ENCODE peak calls at places on chromosomes 16 and 17, in five cellular contexts. M, Q, O, P and Y are unnamed samples.
A peak's percentile ranks its signal among the peaks of the same experiment; 100 is the strongest.

GRCh38 chr17:66783656-66784381 is 51.1 kb upstream of the CACNG5 start:
- DNase-seq in M (no peak), Q (no peak), O (no peak), P (no peak), Y (no peak)

GRCh38 chr17:9725575-9725974 is 65.8 kb downstream of the DHRS7C start:
- DNase-seq in M (no peak), Q (no peak), O (no peak), P (no peak), Y (no peak)

GRCh38 chr16:64626771-64627170 is 495.1 kb downstream of the CDH11 start:
- DNase-seq in M (no peak), Q (no peak), O (no peak), P (no peak), Y (no peak)

GRCh38 chr16:69859105-69859969 is 91.8 kb upstream of the CLEC18A start:
- DNase-seq in M (no peak), Q (peak; percentile 71), O (no peak), P (peak; percentile 76), Y (no peak)

GRCh38 chr16:62067981-62068380 is 31.7 kb upstream of the CDH8 start:
- DNase-seq in M (no peak), Q (no peak), O (no peak), P (no peak), Y (no peak)

GRCh38 chr16:1631230-1631629 is 19.1 kb downstream of the CRAMP1 start:
- DNase-seq in M (no peak), Q (no peak), O (no peak), P (no peak), Y (no peak)

GRCh38 chr16:77683845-77684526 is 38.3 kb upstream of the NUDT7 start:
- DNase-seq in M (no peak), Q (no peak), O (no peak), P (no peak), Y (no peak)

GRCh38 chr16:52773026-52773425 is 226.1 kb upstream of the TOX3 start:
- DNase-seq in M (no peak), Q (no peak), O (no peak), P (no peak), Y (no peak)

GRCh38 chr17:36697907-36698526 is 96.6 kb downstream of the MRM1 start:
- DNase-seq in M (no peak), Q (no peak), O (no peak), P (no peak), Y (no peak)

GRCh38 chr16:52296070-52296469 is 250.9 kb downstream of the TOX3 start:
- DNase-seq in M (no peak), Q (no peak), O (no peak), P (no peak), Y (no peak)

GRCh38 chr17:17868637-17869522 is 32.1 kb upstream of the SREBF1 start:
- DNase-seq in M (no peak), Q (no peak), O (no peak), P (no peak), Y (no peak)

GRCh38 chr17:9346296-9346926 is 229.2 kb downstream of the STX8 start:
- DNase-seq in M (no peak), Q (no peak), O (no peak), P (no peak), Y (no peak)

GRCh38 chr16:69563605-69564580 is 1.9 kb upstream of the NFAT5 start:
- DNase-seq in M (peak; percentile 93), Q (peak; percentile 58), O (no peak), P (peak; percentile 51), Y (peak; percentile 27)

GRCh38 chr17:27762527-27763305 is 37.6 kb downstream of the NOS2 start:
- DNase-seq in M (no peak), Q (peak; percentile 62), O (no peak), P (peak; percentile 72), Y (no peak)

GRCh38 chr16:88737298-88738166 is 31.2 kb downstream of the CTU2 start:
- DNase-seq in M (peak; percentile 13), Q (peak; percentile 92), O (peak; percentile 96), P (peak; percentile 88), Y (peak; percentile 92)

GRCh38 chr17:29138991-29139682 is 41.1 kb downstream of the MYO18A start:
- DNase-seq in M (no peak), Q (no peak), O (no peak), P (no peak), Y (no peak)

GRCh38 chr17:35028531-35029262 is 34.8 kb downstream of the RFFL start:
- DNase-seq in M (no peak), Q (no peak), O (no peak), P (no peak), Y (no peak)

GRCh38 chr17:13367154-13367553 is 234.6 kb downstream of the HS3ST3A1 start:
- DNase-seq in M (no peak), Q (no peak), O (no peak), P (no peak), Y (no peak)

GRCh38 chr17:66698270-66698669 is 136.6 kb upstream of the CACNG5 start:
- DNase-seq in M (no peak), Q (no peak), O (no peak), P (no peak), Y (no peak)

GRCh38 chr16:69798466-69798865 is 36.3 kb downstream of the WWP2 start:
- DNase-seq in M (no peak), Q (no peak), O (no peak), P (no peak), Y (no peak)

GRCh38 chr16:70253291-70254094 is 1.8 kb upstream of the EXOSC6 start:
- DNase-seq in M (no peak), Q (peak; percentile 63), O (no peak), P (peak; percentile 81), Y (no peak)

GRCh38 chr17:27754549-27754948 is 45.8 kb downstream of the NOS2 start:
- DNase-seq in M (no peak), Q (no peak), O (no peak), P (no peak), Y (no peak)

GRCh38 chr17:56978441-56979090 is 635 bp downstream of the SCPEP1 start:
- DNase-seq in M (no peak), Q (peak; percentile 29), O (no peak), P (no peak), Y (no peak)

GRCh38 chr17:28878981-28879380 is 18.6 kb downstream of the FLOT2 start:
- DNase-seq in M (no peak), Q (peak; percentile 83), O (peak; percentile 70), P (peak; percentile 75), Y (peak; percentile 62)

GRCh38 chr17:78538033-78538776 is 39.0 kb downstream of the DNAH17 start:
- DNase-seq in M (no peak), Q (no peak), O (no peak), P (no peak), Y (no peak)

GRCh38 chr16:21001262-21001661 is 100.7 kb downstream of the LYRM1 start:
- DNase-seq in M (no peak), Q (peak; percentile 62), O (no peak), P (peak; percentile 54), Y (no peak)

GRCh38 chr16:51880776-51881175 is 666.2 kb downstream of the TOX3 start:
- DNase-seq in M (no peak), Q (no peak), O (no peak), P (no peak), Y (no peak)

GRCh38 chr17:38871247-38871991 is 1.6 kb downstream of the LASP1 start:
- DNase-seq in M (peak; percentile 45), Q (peak; percentile 97), O (no peak), P (no peak), Y (no peak)

GRCh38 chr16:11636172-11636721 is 32.0 kb upstream of the SNN start:
- DNase-seq in M (no peak), Q (peak; percentile 41), O (no peak), P (peak; percentile 69), Y (no peak)

GRCh38 chr16:78310990-78311561 is 211.6 kb downstream of the WWOX start:
- DNase-seq in M (no peak), Q (no peak), O (no peak), P (no peak), Y (no peak)

GRCh38 chr16:8850279-8850885 is 18.4 kb downstream of the CARHSP1 start:
- DNase-seq in M (no peak), Q (no peak), O (peak; percentile 19), P (no peak), Y (no peak)

GRCh38 chr17:49514374-49514738 is 19.3 kb downstream of the NGFR start:
- DNase-seq in M (no peak), Q (peak; percentile 48), O (no peak), P (peak; percentile 72), Y (no peak)

GRCh38 chr16:72049110-72049509 is 5.2 kb upstream of the HP start:
- DNase-seq in M (no peak), Q (no peak), O (no peak), P (no peak), Y (no peak)

GRCh38 chr17:2828396-2829038 is 32.3 kb downstream of the RAP1GAP2 start:
- DNase-seq in M (no peak), Q (peak; percentile 66), O (peak; percentile 87), P (peak; percentile 99), Y (peak; percentile 83)

GRCh38 chr17:81198826-81199481 is 23.8 kb downstream of the CEP131 start:
- DNase-seq in M (no peak), Q (no peak), O (no peak), P (no peak), Y (no peak)

GRCh38 chr17:73203135-73203787 is 10.4 kb downstream of the COG1 start:
- DNase-seq in M (no peak), Q (no peak), O (no peak), P (no peak), Y (no peak)

GRCh38 chr16:22623351-22623781 is 112.7 kb downstream of the NPIPB5 start:
- DNase-seq in M (no peak), Q (no peak), O (no peak), P (peak; percentile 29), Y (no peak)

GRCh38 chr17:42798383-42799380 is at the start of the genes CNTD1 and COA3:
- DNase-seq in M (peak; percentile 31), Q (peak; percentile 91), O (peak; percentile 96), P (peak; percentile 93), Y (peak; percentile 94)
- TF ChIP-seq POLR2A in M (peak; percentile 85), Q (peak; percentile 80), O (peak; percentile 55), P (no peak), Y (peak; percentile 67)

DNA sequence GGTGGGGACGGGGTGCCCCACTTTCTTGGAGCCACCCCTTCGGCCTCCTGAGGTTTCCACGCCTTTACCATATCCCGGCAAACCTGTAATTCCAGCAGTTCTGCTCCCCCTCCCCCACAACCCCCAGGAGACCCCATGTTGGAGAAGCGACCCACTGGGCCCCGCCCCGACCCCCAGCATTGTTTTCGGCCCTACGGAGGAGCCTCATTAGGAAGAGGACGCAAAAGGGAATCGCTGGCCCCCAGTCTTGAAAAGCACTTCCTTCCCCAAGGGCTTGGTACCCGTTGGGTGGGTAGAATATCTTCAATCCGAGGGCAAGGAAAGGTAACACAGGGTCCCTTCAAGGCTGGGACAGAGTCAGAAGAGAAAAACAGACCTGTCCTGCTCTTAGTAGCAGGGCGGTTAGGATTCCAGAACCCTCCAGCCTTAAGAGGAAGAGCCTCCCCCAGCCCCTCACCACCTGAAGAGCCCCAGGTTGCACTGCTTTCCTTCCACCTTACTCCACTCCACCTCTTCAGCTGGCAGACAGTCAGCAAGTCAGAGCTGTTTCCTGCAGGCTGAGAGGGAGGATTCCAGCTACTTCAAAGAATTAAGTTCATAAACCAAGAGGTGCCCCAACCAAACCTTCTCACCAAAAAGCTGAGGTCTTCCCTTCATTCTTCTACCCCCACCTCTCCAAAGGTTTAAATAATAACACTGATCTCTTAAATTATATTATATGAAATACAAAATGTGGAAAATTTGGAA is 803 bp upstream of the TLCD2 start:
- DNase-seq in M (no peak), Q (no peak), O (no peak), P (peak; percentile 61), Y (no peak)
- TF ChIP-seq TAF1 in M (no peak), Q (no peak), O (no peak), P (no peak), Y (no peak)

GRCh38 chr17:382644-383533 is 30.3 kb upstream of the RPH3AL start:
- DNase-seq in M (no peak), Q (peak; percentile 10), O (no peak), P (peak; percentile 81), Y (no peak)
- TF ChIP-seq POLR2AphosphoS5 in M (no peak), Q (no peak), O (no peak), P (no peak), Y (no peak)

GRCh38 chr17:45161288-45162021 is at the start of gene HEXIM2:
- DNase-seq in M (peak; percentile 100), Q (peak; percentile 100), O (peak; percentile 93), P (peak; percentile 99), Y (peak; percentile 94)
- TF ChIP-seq POLR2A in M (peak; percentile 95), Q (peak; percentile 94), O (peak; percentile 81), P (peak; percentile 83), Y (peak; percentile 93)